ENCODE peak calls at places on chromosome 9, in six cellular contexts. X is aorta; O is CD4-positive, CD25-positive, alpha-beta regulatory T cell; L is adrenal gland; H is dorsolateral prefrontal cortex; N is H9. W is an unnamed sample.

GRCh38 chr9:122781671-122782070 is 7.1 kb upstream of the OR5C1 start:
- DNase-seq in X (no peak), O (no peak), L (no peak), H (no peak), N (no peak), W (no peak)

GRCh38 chr9:20593551-20593950 is 28.7 kb downstream of the MLLT3 start:
- DNase-seq in X (no peak), O (no peak), L (no peak), H (no peak), N (no peak), W (no peak)

GRCh38 chr9:120778758-120779157 is 14.5 kb downstream of the FBXW2 start:
- DNase-seq in X (no peak), O (no peak), L (no peak), H (no peak), N (no peak), W (no peak)

GRCh38 chr9:88874391-88874790 is 116.9 kb upstream of the S1PR3 start:
- DNase-seq in X (no peak), O (no peak), L (peak), H (no peak), N (no peak), W (no peak)

GRCh38 chr9:113933188-113933587 is 57.1 kb downstream of the ZNF618 start:
- DNase-seq in X (peak), O (no peak), L (peak), H (no peak), N (no peak), W (no peak)

GRCh38 chr9:2158111-2158610 is 143.0 kb downstream of the SMARCA2 start:
- DNase-seq in X (no peak), O (peak), L (peak), H (no peak), N (peak), W (peak)

GRCh38 chr9:4550777-4551476 is 60.7 kb downstream of the SLC1A1 start:
- DNase-seq in X (no peak), O (peak), L (no peak), H (no peak), N (no peak), W (peak)

GRCh38 chr9:127162046-127162445 is 39.6 kb upstream of the ANGPTL2 start:
- DNase-seq in X (peak), O (peak), L (peak), H (no peak), N (no peak), W (no peak)

GRCh38 chr9:18492612-18493011 is 18.7 kb downstream of the ADAMTSL1 start:
- DNase-seq in X (no peak), O (no peak), L (no peak), H (no peak), N (no peak), W (no peak)

GRCh38 chr9:126880947-126881332 is 20.5 kb downstream of the ZBTB34 start:
- DNase-seq in X (no peak), O (no peak), L (no peak), H (no peak), N (no peak), W (no peak)

GRCh38 chr9:112029921-112030444 is 133.4 kb downstream of the UGCG start:
- DNase-seq in X (no peak), O (peak), L (no peak), H (no peak), N (no peak), W (no peak)

GRCh38 chr9:122936464-122936863 is 4.4 kb upstream of the RABGAP1 start:
- DNase-seq in X (no peak), O (no peak), L (no peak), H (no peak), N (no peak), W (no peak)

GRCh38 chr9:68904454-68904853 is 109.5 kb downstream of the PRKACG start:
- DNase-seq in X (no peak), O (peak), L (no peak), H (no peak), N (no peak), W (no peak)

GRCh38 chr9:68552700-68553099 is 12.0 kb upstream of the TMEM252 start:
- DNase-seq in X (no peak), O (peak), L (no peak), H (no peak), N (no peak), W (no peak)

GRCh38 chr9:4339357-4339756 is 39.5 kb upstream of the GLIS3 start:
- DNase-seq in X (peak), O (peak), L (peak), H (peak), N (peak), W (peak)

GRCh38 chr9:88502552-88503034 is 32.4 kb upstream of the NXNL2 start:
- DNase-seq in X (peak), O (no peak), L (no peak), H (no peak), N (no peak), W (no peak)

GRCh38 chr9:83387401-83388185 is 150.6 kb downstream of the FRMD3 start:
- DNase-seq in X (no peak), O (no peak), L (no peak), H (no peak), N (no peak), W (no peak)

GRCh38 chr9:133666387-133666786 is 30.2 kb downstream of the DBH start:
- DNase-seq in X (no peak), O (no peak), L (no peak), H (no peak), N (no peak), W (no peak)

GRCh38 chr9:4489919-4490704 is at the start of gene SLC1A1:
- DNase-seq in X (peak), O (peak), L (peak), H (peak), N (peak), W (no peak)

GRCh38 chr9:1050125-1050895 is at the start of gene DMRT2:
- DNase-seq in X (peak), O (peak), L (peak), H (peak), N (peak), W (no peak)

GRCh38 chr9:134027561-134027960 is 2.3 kb downstream of the BRD3OS start:
- DNase-seq in X (no peak), O (no peak), L (no peak), H (no peak), N (no peak), W (no peak)

GRCh38 chr9:6715755-6716643 is 41.8 kb upstream of the KDM4C start:
- DNase-seq in X (peak), O (peak), L (peak), H (peak), N (peak), W (peak)

GRCh38 chr9:90941661-90942060 is 140.0 kb downstream of the SYK start:
- DNase-seq in X (no peak), O (no peak), L (no peak), H (no peak), N (no peak), W (no peak)

GRCh38 chr9:90942555-90942954 is 140.9 kb downstream of the SYK start:
- DNase-seq in X (no peak), O (no peak), L (no peak), H (no peak), N (no peak), W (no peak)

GRCh38 chr9:90940280-90940679 is 138.7 kb downstream of the SYK start:
- DNase-seq in X (no peak), O (no peak), L (no peak), H (no peak), N (no peak), W (no peak)

GRCh38 chr9:90936380-90936779 is 134.8 kb downstream of the SYK start:
- DNase-seq in X (no peak), O (no peak), L (no peak), H (no peak), N (no peak), W (no peak)

GRCh38 chr9:90939367-90939766 is 137.7 kb downstream of the SYK start:
- DNase-seq in X (no peak), O (no peak), L (no peak), H (no peak), N (no peak), W (no peak)
- H3K27ac ChIP-seq in X (no peak), O (no peak), L (no peak), H (no peak), N (no peak), W (no peak)

DNA sequence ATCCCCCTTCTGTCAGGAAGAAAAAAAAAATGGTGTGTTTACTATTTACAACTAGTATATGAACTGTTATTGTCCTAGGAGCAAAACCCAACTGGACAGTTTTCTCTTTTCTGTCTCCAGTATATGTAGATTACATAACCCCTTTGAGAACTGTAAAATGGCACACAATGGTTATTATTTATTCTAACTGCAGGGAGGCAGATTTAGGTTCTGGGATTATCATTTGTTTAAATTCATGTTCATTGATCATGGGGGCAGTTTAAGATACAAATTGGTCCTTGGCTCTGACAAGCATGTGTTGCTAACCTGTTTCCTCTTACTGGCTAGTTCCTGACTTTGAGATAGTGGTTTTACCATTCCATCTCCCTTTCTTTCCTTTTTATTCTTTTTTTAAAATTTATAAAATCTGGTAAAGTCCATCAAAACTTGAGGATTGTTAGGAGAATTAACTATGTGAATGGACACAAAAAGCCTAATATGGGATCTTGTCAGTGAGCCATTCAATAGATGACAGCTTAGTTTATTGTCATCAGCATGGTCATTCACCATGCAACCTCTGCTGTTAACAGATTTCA is 209.9 kb upstream of the PAPPA start:
- DNase-seq in X (no peak), O (no peak), L (no peak), H (no peak), N (no peak), W (no peak)
- H3K27ac ChIP-seq in X (peak), O (no peak), L (peak), H (no peak), N (no peak), W (no peak)

GRCh38 chr9:71929223-71929622 is 17.8 kb downstream of the C9orf85 start:
- DNase-seq in X (no peak), O (no peak), L (no peak), H (no peak), N (no peak), W (no peak)
- H3K27ac ChIP-seq in X (no peak), O (no peak), L (no peak), H (no peak), N (no peak), W (no peak)

DNA sequence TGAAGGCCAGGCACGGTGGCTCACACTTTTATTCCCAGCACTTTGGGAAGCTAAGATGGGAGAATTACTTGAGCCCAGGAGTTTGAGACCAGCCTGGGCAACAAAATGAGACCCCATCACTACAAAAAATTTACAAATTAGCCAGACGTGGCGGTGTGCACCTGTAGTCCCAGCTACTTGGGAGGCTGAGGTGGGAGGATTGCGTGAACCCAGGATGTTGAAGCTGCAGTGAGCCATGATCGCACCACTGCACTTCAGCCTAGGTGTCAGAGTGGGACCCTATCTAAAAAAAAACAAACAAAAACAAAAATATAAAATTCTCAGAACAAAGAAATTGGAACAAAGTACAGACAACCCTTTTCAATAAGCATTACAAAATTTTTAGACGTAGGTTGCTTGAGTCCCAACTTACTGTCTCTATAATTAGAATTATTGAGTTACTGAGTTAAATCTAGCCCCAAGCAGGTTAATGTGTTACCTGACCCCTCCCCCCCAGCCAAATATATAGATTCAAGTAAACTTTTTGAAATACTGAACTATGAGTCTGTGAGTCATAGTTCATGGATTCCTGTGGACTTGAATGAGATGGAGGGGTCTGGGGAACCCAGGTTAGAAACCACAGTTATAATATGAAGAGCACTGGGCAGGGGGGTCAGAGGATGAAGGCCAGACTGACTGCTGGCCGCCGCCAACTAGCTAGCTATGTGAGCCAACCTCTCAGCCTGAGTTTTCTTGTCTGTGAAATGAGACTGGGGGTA is 173.1 kb downstream of the AOPEP start:
- DNase-seq in X (no peak), O (no peak), L (no peak), H (no peak), N (no peak), W (no peak)
- H3K27ac ChIP-seq in X (peak), O (no peak), L (peak), H (peak), N (no peak), W (no peak)

GRCh38 chr9:93962561-93963440 is 7.6 kb upstream of the BARX1 start:
- DNase-seq in X (peak), O (peak), L (peak), H (peak), N (peak), W (peak)
- H3K27ac ChIP-seq in X (no peak), O (no peak), L (no peak), H (no peak), N (no peak), W (no peak)

DNA sequence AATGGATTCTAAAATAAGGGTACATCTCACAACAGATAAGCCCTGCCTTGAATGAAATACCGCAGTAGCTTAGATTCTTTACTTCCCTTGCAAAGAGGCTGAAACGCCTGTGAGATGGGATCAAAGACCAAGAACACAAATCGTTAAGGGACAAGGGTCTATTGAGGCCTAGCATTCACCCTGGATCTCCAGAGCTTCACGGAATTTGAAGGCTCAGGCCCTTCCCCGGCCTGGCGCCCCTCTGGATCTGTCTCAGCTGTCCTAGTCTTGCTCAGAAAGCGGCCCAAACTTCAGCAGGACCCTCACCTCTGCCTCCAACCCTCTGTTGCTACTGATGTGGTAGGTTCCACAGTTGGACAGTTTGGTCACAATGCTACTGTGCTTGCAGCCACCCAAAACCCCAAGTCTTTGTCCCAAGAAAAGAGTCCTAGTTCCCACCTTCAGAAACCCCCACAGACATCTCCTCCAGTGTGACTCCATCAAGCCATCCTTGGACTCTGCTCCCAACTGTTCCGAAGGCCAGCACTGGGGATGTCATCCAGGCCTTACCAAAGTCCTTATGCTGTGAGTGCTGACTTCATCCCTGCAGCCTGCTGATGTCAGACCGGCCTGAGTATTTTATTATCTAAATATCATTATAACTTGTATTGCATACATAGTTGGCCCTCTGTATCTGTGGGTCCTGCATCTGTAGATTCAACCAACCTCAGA is 9.4 kb downstream of the CORO2A start:
- DNase-seq in X (no peak), O (no peak), L (no peak), H (no peak), N (no peak), W (no peak)
- H3K27ac ChIP-seq in X (no peak), O (no peak), L (no peak), H (no peak), N (no peak), W (no peak)

GRCh38 chr9:21904776-21905175 is 89.4 kb downstream of the CDKN2A start:
- DNase-seq in X (no peak), O (no peak), L (no peak), H (no peak), N (no peak), W (no peak)

GRCh38 chr9:21906213-21906612 is 88.0 kb downstream of the CDKN2A start:
- DNase-seq in X (no peak), O (no peak), L (no peak), H (no peak), N (no peak), W (no peak)

GRCh38 chr9:21902112-21902511 is 92.1 kb downstream of the CDKN2A start:
- DNase-seq in X (no peak), O (no peak), L (no peak), H (no peak), N (no peak), W (no peak)

GRCh38 chr9:21903380-21903965 is 90.7 kb downstream of the CDKN2A start:
- DNase-seq in X (no peak), O (no peak), L (no peak), H (no peak), N (no peak), W (no peak)

DNA sequence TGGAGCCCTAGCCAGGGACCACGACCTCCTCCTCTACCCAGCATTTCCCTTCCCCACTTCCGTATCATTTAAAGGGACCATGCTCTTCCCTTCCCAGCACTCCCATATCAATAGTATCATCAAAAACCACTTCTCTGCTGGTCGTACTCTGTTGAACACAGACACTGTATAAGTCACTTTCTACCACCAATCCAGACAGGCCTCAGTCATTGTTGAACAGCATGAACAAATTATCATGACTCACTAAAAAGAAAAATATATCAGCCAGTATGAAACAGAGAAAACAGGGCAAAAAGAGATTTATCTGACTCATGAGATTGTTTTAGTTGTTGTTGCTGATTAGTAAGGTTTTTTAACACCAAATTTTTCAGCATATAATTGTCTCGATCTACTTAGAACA is 89.8 kb downstream of the CDKN2A start:
- DNase-seq in X (no peak), O (no peak), L (no peak), H (no peak), N (no peak), W (no peak)
- H3K27ac ChIP-seq in X (no peak), O (no peak), L (no peak), H (no peak), N (no peak), W (no peak)

GRCh38 chr9:36486933-36487481 is 85.7 kb upstream of the MELK start:
- DNase-seq in X (peak), O (peak), L (peak), H (no peak), N (peak), W (peak)

GRCh38 chr9:36488322-36488838 is 84.3 kb upstream of the MELK start:
- DNase-seq in X (no peak), O (no peak), L (no peak), H (no peak), N (no peak), W (peak)

GRCh38 chr9:36489453-36489852 is 83.2 kb upstream of the MELK start:
- DNase-seq in X (no peak), O (no peak), L (no peak), H (no peak), N (no peak), W (no peak)

GRCh38 chr9:36487482-36488321 is 85.0 kb upstream of the MELK start:
- DNase-seq in X (peak), O (peak), L (peak), H (peak), N (peak), W (peak)

DNA sequence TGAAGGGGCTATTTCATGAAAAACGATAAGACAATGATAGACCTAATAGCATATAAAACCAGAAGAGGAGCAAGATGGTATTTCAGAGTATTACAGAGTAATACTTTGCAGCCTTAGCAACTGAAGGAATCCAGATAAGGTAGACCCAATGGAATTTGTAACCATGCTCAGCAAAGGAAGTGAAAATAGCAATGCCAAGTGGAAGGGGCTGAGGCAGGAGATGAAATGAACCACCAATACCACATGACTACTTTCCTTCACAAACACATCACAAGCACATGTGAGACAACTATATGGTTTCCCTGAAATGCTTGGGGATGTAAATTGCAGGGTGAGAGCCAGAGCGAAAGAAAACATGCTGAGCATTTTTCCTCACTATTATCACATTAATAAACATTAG is 79.8 kb upstream of the MELK start:
- DNase-seq in X (no peak), O (peak), L (no peak), H (no peak), N (no peak), W (no peak)
- H3K27ac ChIP-seq in X (no peak), O (no peak), L (no peak), H (no peak), N (no peak), W (no peak)

GRCh38 chr9:131266301-131267229 is 9.7 kb downstream of the FAM78A start:
- DNase-seq in X (no peak), O (peak), L (no peak), H (no peak), N (no peak), W (no peak)
- H3K27ac ChIP-seq in X (no peak), O (peak), L (peak), H (peak), N (no peak), W (peak)

W was measured in CD8-positive, alpha-beta T cell.